ENCODE peak calls at places on chromosomes 3 and 15, in five cellular contexts. V, Q, O, M and S are unnamed samples.
A peak's percentile ranks its signal among the peaks of the same experiment; 100 is the strongest.

GRCh38 chr3:170869645-170870593 is at the start of gene RPL22L1:
- DNase-seq in V (peak; percentile 92), Q (no peak), O (peak; percentile 93), M (peak; percentile 98), S (no peak)

GRCh38 chr15:62125763-62126162 is 39.3 kb downstream of the C2CD4B start:
- DNase-seq in V (no peak), Q (no peak), O (peak; percentile 51), M (peak; percentile 60), S (peak; percentile 43)

GRCh38 chr3:86991840-86992430 is 986 bp upstream of the VGLL3 start:
- DNase-seq in V (no peak), Q (no peak), O (peak; percentile 58), M (peak; percentile 25), S (no peak)

GRCh38 chr3:105880681-105881290 is 12.0 kb upstream of the CBLB start:
- DNase-seq in V (no peak), Q (no peak), O (no peak), M (no peak), S (no peak)

GRCh38 chr3:50248387-50248786 is 12.4 kb downstream of the GNAI2 start:
- DNase-seq in V (no peak), Q (no peak), O (no peak), M (peak; percentile 77), S (no peak)

GRCh38 chr3:188962253-188963247 is 209.2 kb upstream of the TPRG1 start:
- DNase-seq in V (no peak), Q (no peak), O (no peak), M (no peak), S (no peak)

GRCh38 chr3:100548053-100548452 is 55.6 kb downstream of the TMEM45A start:
- DNase-seq in V (no peak), Q (no peak), O (no peak), M (no peak), S (no peak)

GRCh38 chr3:42708611-42709151 is 6.1 kb upstream of the HHATL start:
- DNase-seq in V (no peak), Q (no peak), O (no peak), M (no peak), S (no peak)

GRCh38 chr15:92707880-92708551 is 52.4 kb upstream of the FAM174B start:
- DNase-seq in V (no peak), Q (no peak), O (no peak), M (peak; percentile 17), S (no peak)

GRCh38 chr3:46693897-46694235 is 387 bp upstream of the ALS2CL start:
- DNase-seq in V (peak; percentile 58), Q (no peak), O (no peak), M (no peak), S (no peak)

GRCh38 chr15:70432924-70433500 is 330.3 kb downstream of the UACA start:
- DNase-seq in V (no peak), Q (no peak), O (no peak), M (no peak), S (no peak)

GRCh38 chr15:71660501-71660900 is 149.9 kb upstream of the NR2E3 start:
- DNase-seq in V (no peak), Q (no peak), O (no peak), M (no peak), S (peak; percentile 74)

GRCh38 chr15:89090791-89091666 is 2.8 kb downstream of the ABHD2 start:
- DNase-seq in V (peak; percentile 54), Q (peak; percentile 58), O (peak; percentile 80), M (peak; percentile 79), S (no peak)

GRCh38 chr15:99450896-99451358 is 114.9 kb upstream of the MEF2A start:
- DNase-seq in V (peak; percentile 56), Q (peak; percentile 16), O (peak; percentile 37), M (peak; percentile 68), S (no peak)

GRCh38 chr3:184160456-184160855 is 5.3 kb downstream of the DVL3 start:
- DNase-seq in V (no peak), Q (no peak), O (peak; percentile 90), M (peak; percentile 58), S (no peak)

GRCh38 chr3:39748002-39748401 is 61.4 kb upstream of the MYRIP start:
- DNase-seq in V (no peak), Q (no peak), O (no peak), M (no peak), S (no peak)

GRCh38 chr3:103924544-103924943 is 1442.2 kb upstream of the ALCAM start:
- DNase-seq in V (no peak), Q (no peak), O (no peak), M (no peak), S (no peak)

GRCh38 chr3:134651347-134652041 is 672 bp upstream of the KY start:
- DNase-seq in V (no peak), Q (peak; percentile 15), O (no peak), M (peak; percentile 55), S (no peak)

GRCh38 chr15:65638681-65639089 is 16.9 kb downstream of the SLC24A1 start:
- DNase-seq in V (no peak), Q (peak; percentile 85), O (peak; percentile 47), M (peak; percentile 72), S (peak; percentile 67)

GRCh38 chr3:53764376-53764775 is 81.8 kb downstream of the CHDH start:
- DNase-seq in V (no peak), Q (no peak), O (no peak), M (no peak), S (no peak)

GRCh38 chr15:92079047-92079446 is 225.5 kb downstream of the SLCO3A1 start:
- DNase-seq in V (peak; percentile 29), Q (no peak), O (no peak), M (no peak), S (peak; percentile 8)

GRCh38 chr3:56125358-56126005 is 342.8 kb downstream of the ERC2 start:
- DNase-seq in V (no peak), Q (no peak), O (peak; percentile 73), M (peak; percentile 80), S (no peak)

GRCh38 chr15:52052076-52052935 is 33.3 kb downstream of the MAPK6 start:
- DNase-seq in V (no peak), Q (no peak), O (no peak), M (no peak), S (no peak)